ENCODE peak calls at places on chromosomes 4 and X, in seven cellular contexts. W, X, K, F, E, T and H are unnamed samples.

GRCh38 chr4:8419222-8420041 is 21.1 kb downstream of the ACOX3 start:
- DNase-seq in E (peak), W (no peak), X (no peak), K (peak), T (peak), F (no peak), H (peak)

GRCh38 chrX:30065226-30065625 is 150.1 kb upstream of the MAGEB2 start:
- DNase-seq in F (peak), E (no peak), T (no peak), K (peak), W (no peak), X (no peak), H (no peak)

GRCh38 chr4:68732653-68733466 is 62.4 kb upstream of the UGT2B15 start:
- DNase-seq in X (no peak), W (no peak), E (no peak), K (no peak), F (no peak), T (no peak), H (no peak)

GRCh38 chrX:109667986-109668385 is 43.0 kb upstream of the KCNE5 start:
- DNase-seq in W (no peak), E (no peak), T (no peak), X (no peak), K (no peak), F (no peak), H (no peak)

GRCh38 chrX:86349115-86349514 is 200.9 kb downstream of the DACH2 start:
- DNase-seq in W (no peak), X (no peak), K (no peak), E (no peak), T (no peak), F (no peak), H (no peak)

GRCh38 chr4:4504783-4505182 is 37.1 kb downstream of the STX18 start:
- DNase-seq in F (no peak), E (no peak), X (no peak), W (no peak), K (no peak), T (no peak), H (no peak)

GRCh38 chr4:97759785-97760184 is 383.5 kb downstream of the STPG2 start:
- DNase-seq in E (no peak), W (no peak), K (no peak), X (no peak), F (no peak), T (no peak), H (no peak)

GRCh38 chrX:101764538-101764937 is 104.9 kb upstream of the ARMCX2 start:
- DNase-seq in T (no peak), W (no peak), E (no peak), F (no peak), K (no peak), X (no peak), H (no peak)

GRCh38 chr4:183729430-183730328 is 70.6 kb downstream of the TRAPPC11 start:
- DNase-seq in T (no peak), X (no peak), E (no peak), K (peak), W (no peak), F (peak), H (no peak)

GRCh38 chrX:16785247-16786138 is 773 bp upstream of the TXLNG start:
- DNase-seq in T (no peak), F (no peak), E (no peak), X (no peak), W (peak), K (no peak), H (no peak)

GRCh38 chr4:140756292-140757219 is at the start of gene TBC1D9:
- DNase-seq in E (peak), X (peak), F (peak), K (peak), T (peak), W (peak), H (peak)

GRCh38 chr4:72809208-72809607 is 240.2 kb upstream of the ADAMTS3 start:
- DNase-seq in F (no peak), K (no peak), E (no peak), W (no peak), X (no peak), T (no peak), H (no peak)

GRCh38 chr4:150297861-150298474 is 219.7 kb downstream of the DCLK2 start:
- DNase-seq in T (no peak), E (peak), K (peak), W (peak), X (no peak), F (peak), H (no peak)

GRCh38 chr4:109699553-109700225 is 3.6 kb downstream of the CASP6 start:
- DNase-seq in K (no peak), X (no peak), T (no peak), E (no peak), W (no peak), F (no peak), H (no peak)

GRCh38 chrX:141668371-141668770 is 30.2 kb downstream of the SPANXD start:
- DNase-seq in W (no peak), F (no peak), K (no peak), X (no peak), E (no peak), T (no peak), H (no peak)

GRCh38 chrX:153969125-153969903 is 2.3 kb downstream of the HCFC1 start:
- DNase-seq in T (no peak), E (no peak), K (no peak), W (no peak), F (no peak), X (no peak), H (no peak)

GRCh38 chr4:17597517-17597916 is 16.9 kb upstream of the MED28 start:
- DNase-seq in K (peak), X (no peak), F (no peak), W (no peak), E (no peak), T (no peak), H (no peak)

GRCh38 chr4:159552979-159553768 is 450.3 kb downstream of the RAPGEF2 start:
- DNase-seq in T (no peak), E (no peak), X (no peak), K (no peak), W (no peak), F (no peak), H (no peak)

GRCh38 chr4:122139139-122139538 is 13.0 kb upstream of the BLTP1 start:
- DNase-seq in K (no peak), X (no peak), E (no peak), T (no peak), W (no peak), F (no peak), H (no peak)

GRCh38 chrX:318068-318738 is 393 bp downstream of the GTPBP6 start:
- DNase-seq in K (peak), F (peak), T (peak), X (peak), E (peak), W (peak), H (peak)

GRCh38 chr4:150232029-150232428 is 153.8 kb downstream of the DCLK2 start:
- DNase-seq in X (no peak), W (no peak), E (no peak), T (no peak), K (no peak), F (no peak), H (no peak)

GRCh38 chrX:129581904-129582303 is 41.8 kb downstream of the OCRL start:
- DNase-seq in X (no peak), W (no peak), E (no peak), K (peak), F (peak), T (no peak), H (no peak)

GRCh38 chr4:20395160-20395773 is 143.6 kb downstream of the SLIT2 start:
- DNase-seq in X (no peak), T (peak), W (no peak), E (peak), K (peak), F (peak), H (no peak)

GRCh38 chrX:132058050-132058449 is 34.9 kb downstream of the STK26 start:
- DNase-seq in X (no peak), K (no peak), T (no peak), F (no peak), W (no peak), E (no peak), H (no peak)

GRCh38 chrX:12986886-12987285 is 12.0 kb downstream of the TMSB4X start:
- DNase-seq in T (no peak), K (no peak), F (peak), W (no peak), E (no peak), X (no peak), H (no peak)

GRCh38 chr4:110046588-110047049 is 133.9 kb downstream of the EGF start:
- DNase-seq in X (no peak), T (peak), W (no peak), K (peak), F (no peak), E (no peak), H (no peak)

GRCh38 chr4:79297479-79297878 is 28.4 kb downstream of the NAA11 start:
- DNase-seq in E (no peak), T (no peak), K (no peak), F (no peak), W (no peak), X (no peak), H (no peak)

GRCh38 chr4:20829958-20830357 is 129.7 kb downstream of the PACRGL start:
- DNase-seq in W (no peak), F (no peak), K (peak), E (no peak), X (no peak), T (no peak), H (no peak)

GRCh38 chrX:153766098-153766817 is 2.2 kb downstream of the PLXNB3 start:
- DNase-seq in W (no peak), X (no peak), T (peak), K (peak), E (no peak), F (peak), H (peak)

GRCh38 chrX:97189668-97190067 is 306.0 kb downstream of the RPA4 start:
- DNase-seq in K (no peak), X (no peak), W (no peak), E (no peak), T (no peak), F (no peak), H (no peak)

GRCh38 chrX:77451041-77451440 is 3.9 kb downstream of the FGF16 start:
- DNase-seq in F (peak), W (no peak), T (peak), K (peak), E (no peak), X (no peak), H (no peak)

GRCh38 chr4:79623125-79623905 is 215.3 kb upstream of the GK2 start:
- DNase-seq in W (no peak), E (no peak), F (no peak), T (no peak), X (peak), K (peak), H (no peak)

GRCh38 chr4:107213410-107213809 is 177.3 kb upstream of the DKK2 start:
- DNase-seq in E (no peak), X (no peak), F (no peak), T (peak), W (no peak), K (no peak), H (no peak)

GRCh38 chrX:103538728-103539127 is 19.4 kb upstream of the RAB40A start:
- DNase-seq in X (no peak), T (no peak), E (no peak), W (no peak), F (peak), K (peak), H (no peak)

GRCh38 chr4:128590773-128591172 is 218.7 kb upstream of the JADE1 start:
- DNase-seq in E (no peak), F (peak), T (no peak), K (peak), W (no peak), X (no peak), H (no peak)

GRCh38 chr4:14149469-14150030 is 522.0 kb upstream of the BOD1L1 start:
- DNase-seq in W (no peak), F (peak), T (no peak), X (no peak), K (peak), E (no peak), H (no peak)

DNA sequence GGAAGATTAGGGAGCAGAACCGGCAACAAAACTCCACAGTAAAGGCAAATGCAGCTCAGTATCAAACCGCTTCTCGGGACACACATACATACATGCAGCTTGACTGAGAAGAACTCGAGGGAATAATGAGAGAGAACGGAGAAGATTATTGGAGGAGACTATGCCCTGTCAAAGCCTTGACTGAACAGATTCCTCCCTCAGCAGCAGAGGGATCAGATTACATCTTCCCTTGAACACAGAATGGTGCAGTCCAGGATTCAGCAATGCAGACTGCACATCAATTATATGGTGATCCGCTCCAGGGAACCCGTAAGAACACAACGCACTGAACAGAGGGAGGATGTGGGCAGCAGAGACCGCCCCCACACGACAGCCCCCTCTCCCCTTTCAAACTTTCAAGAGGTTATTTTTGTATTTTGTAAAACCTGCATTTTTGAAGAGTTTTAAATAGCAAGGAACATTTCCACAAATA is 183.2 kb downstream of the FBXW7 start:
- DNase-seq in K (peak), X (peak), W (no peak), E (peak), F (peak), T (peak), H (peak)
- TF ChIP-seq CTCF in K (no peak), X (no peak), W (no peak), E (no peak), F (no peak), T (no peak), H (no peak)

GRCh38 chrX:149630681-149631292 is 805 bp downstream of the TMEM185A start:
- DNase-seq in K (peak), W (no peak), T (no peak), X (no peak), F (peak), E (no peak), H (no peak)
- TF ChIP-seq CTCF in K (peak), W (no peak), T (no peak), X (no peak), F (peak), E (no peak), H (no peak)

DNA sequence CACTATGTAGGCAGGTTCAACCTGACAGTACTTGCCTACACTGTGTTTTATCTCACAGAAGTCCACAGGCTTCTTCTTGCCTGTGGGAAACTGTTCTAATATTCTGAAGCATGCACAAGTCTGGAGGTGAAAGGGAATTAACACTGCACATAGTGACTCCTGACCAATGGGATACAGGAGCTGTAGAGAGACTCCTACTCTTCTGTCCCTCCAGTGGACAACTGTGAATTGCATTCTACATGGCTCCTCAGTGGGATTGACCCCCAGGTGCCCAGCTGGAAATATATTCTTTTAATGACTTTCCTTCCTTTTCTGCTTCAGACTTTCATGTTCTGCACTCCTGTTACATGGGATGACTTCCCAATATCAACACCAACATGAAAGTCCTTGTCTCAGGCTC is 8.2 kb upstream of the YIPF6 start:
- DNase-seq in W (no peak), E (no peak), F (peak), T (no peak), X (no peak), K (peak), H (no peak)
- TF ChIP-seq CTCF in W (no peak), E (no peak), F (peak), T (peak), X (no peak), K (peak), H (no peak)

GRCh38 chr4:102501635-102502382 is 650 bp downstream of the NFKB1 start:
- DNase-seq in E (peak), F (peak), K (peak), X (peak), T (no peak), W (peak), H (peak)
- TF ChIP-seq CTCF in E (no peak), F (peak), K (no peak), X (no peak), T (no peak), W (no peak), H (no peak)